ENCODE peak calls at places on chromosomes 1 and 21, in seven cellular contexts. Q is activated naive CD8-positive, alpha-beta T cell treated with anti-CD3 and anti-CD28 coated beads, Interleukin-2, amount 50 U/mL, for 24 hours; L is astrocyte of the spinal cord; D is NT2/D1; Z is ELR; X is upper lobe of left lung; A is A549. B is an unnamed sample.

GRCh38 chr1:107993920-107994319 is 28.9 kb upstream of the VAV3 start:
- DNase-seq in X (no peak), D (no peak), Q (no peak), L (no peak), A (no peak), Z (no peak), B (no peak)

GRCh38 chr1:226743259-226743658 is 4.2 kb upstream of the ITPKB start:
- DNase-seq in Q (no peak), X (no peak), A (no peak), Z (no peak), D (no peak), L (no peak), B (no peak)

GRCh38 chr1:41712687-41713086 is 206.0 kb downstream of the HIVEP3 start:
- DNase-seq in A (no peak), X (no peak), Q (no peak), D (no peak), L (no peak), Z (peak), B (no peak)

GRCh38 chr1:204065174-204065985 is 7.5 kb upstream of the SOX13 start:
- DNase-seq in X (no peak), L (peak), A (no peak), D (peak), Z (peak), Q (no peak), B (no peak)

GRCh38 chr1:155078496-155079209 is at the start of gene EFNA3:
- DNase-seq in Z (peak), D (no peak), L (peak), X (peak), Q (peak), A (peak), B (peak)

GRCh38 chr21:18443085-18443484 is 39.5 kb upstream of the TMPRSS15 start:
- DNase-seq in D (no peak), L (no peak), Z (no peak), A (no peak), Q (no peak), X (no peak), B (no peak)

GRCh38 chr1:216310776-216311175 is 112.5 kb downstream of the USH2A start:
- DNase-seq in X (no peak), Z (peak), D (peak), Q (no peak), L (peak), A (no peak), B (no peak)

GRCh38 chr21:44833663-44834062 is 15.8 kb upstream of the SUMO3 start:
- DNase-seq in A (no peak), X (no peak), D (no peak), Z (no peak), Q (no peak), L (no peak), B (no peak)

GRCh38 chr1:248696261-248696660 is 6.3 kb downstream of the OR14I1 start:
- DNase-seq in A (peak), D (no peak), Z (peak), L (no peak), Q (no peak), X (no peak), B (peak)

GRCh38 chr1:55703726-55704363 is 488.7 kb upstream of the USP24 start:
- DNase-seq in D (no peak), Z (no peak), X (no peak), A (no peak), L (peak), Q (no peak), B (no peak)

GRCh38 chr1:235416662-235417049 is 49.4 kb downstream of the TBCE start:
- DNase-seq in Z (peak), Q (no peak), D (no peak), A (no peak), L (no peak), X (no peak), B (no peak)

GRCh38 chr1:197910120-197911110 is 6.8 kb upstream of the LHX9 start:
- DNase-seq in A (no peak), D (no peak), L (no peak), Q (no peak), X (no peak), Z (peak), B (no peak)

GRCh38 chr1:156486421-156487344 is 13.9 kb downstream of the MEF2D start:
- DNase-seq in X (no peak), A (no peak), Q (no peak), Z (no peak), D (no peak), L (no peak), B (no peak)

GRCh38 chr1:93042134-93042821 is 36.8 kb upstream of the MTF2 start:
- DNase-seq in L (no peak), A (no peak), X (no peak), D (no peak), Q (peak), Z (peak), B (no peak)

GRCh38 chr1:231139659-231140650 is 21.9 kb upstream of the TRIM67 start:
- DNase-seq in Q (no peak), D (no peak), X (peak), Z (peak), A (peak), L (peak), B (no peak)

GRCh38 chr1:185244015-185244747 is 72.9 kb downstream of the IVNS1ABP start:
- DNase-seq in Q (peak), A (no peak), X (no peak), L (peak), Z (peak), D (no peak), B (no peak)

GRCh38 chr1:60668584-60668983 is 413.8 kb upstream of the NFIA start:
- DNase-seq in Z (no peak), D (no peak), X (no peak), L (no peak), A (no peak), Q (no peak), B (no peak)